ENCODE peak calls at places on chromosome 9, in five cellular contexts. C, F, M, A and W are unnamed samples.

GRCh38 chr9:95313010-95313498 is 4.5 kb downstream of the FANCC start:
- DNase-seq in C (peak; percentile 74), M (peak; percentile 43), A (peak; percentile 62), F (no peak), W (no peak)

GRCh38 chr9:123679330-123679987 is 250.5 kb downstream of the DENND1A start:
- DNase-seq in A (no peak), F (no peak), M (no peak), C (no peak), W (no peak)

GRCh38 chr9:21689851-21690250 is 112.6 kb upstream of the MTAP start:
- DNase-seq in C (no peak), M (no peak), A (no peak), F (no peak), W (no peak)

GRCh38 chr9:37350486-37351190 is 71.9 kb upstream of the GRHPR start:
- DNase-seq in C (no peak), F (no peak), A (no peak), M (no peak), W (no peak)

GRCh38 chr9:131116281-131117101 is 8.9 kb upstream of the NUP214 start:
- DNase-seq in F (no peak), A (no peak), M (no peak), C (no peak), W (no peak)

GRCh38 chr9:87783180-87783579 is 57.3 kb downstream of the CTSL start:
- DNase-seq in A (no peak), M (no peak), C (no peak), F (no peak), W (no peak)

GRCh38 chr9:6090272-6090671 is 74.8 kb upstream of the RANBP6 start:
- DNase-seq in M (no peak), C (no peak), A (no peak), F (no peak), W (no peak)

GRCh38 chr9:3534614-3535404 is 9.0 kb upstream of the RFX3 start:
- DNase-seq in C (no peak), M (no peak), A (no peak), F (no peak), W (no peak)

GRCh38 chr9:89137548-89138462 is 40.8 kb downstream of the SHC3 start:
- DNase-seq in F (no peak), M (peak; percentile 45), A (peak; percentile 76), C (peak; percentile 50), W (no peak)

GRCh38 chr9:99680191-99680590 is 141.5 kb upstream of the NR4A3 start:
- DNase-seq in A (no peak), C (no peak), M (no peak), F (no peak), W (no peak)

GRCh38 chr9:108517591-108518365 is 338.0 kb downstream of the ACTL7B start:
- DNase-seq in M (no peak), A (no peak), C (no peak), F (no peak), W (no peak)

DNA sequence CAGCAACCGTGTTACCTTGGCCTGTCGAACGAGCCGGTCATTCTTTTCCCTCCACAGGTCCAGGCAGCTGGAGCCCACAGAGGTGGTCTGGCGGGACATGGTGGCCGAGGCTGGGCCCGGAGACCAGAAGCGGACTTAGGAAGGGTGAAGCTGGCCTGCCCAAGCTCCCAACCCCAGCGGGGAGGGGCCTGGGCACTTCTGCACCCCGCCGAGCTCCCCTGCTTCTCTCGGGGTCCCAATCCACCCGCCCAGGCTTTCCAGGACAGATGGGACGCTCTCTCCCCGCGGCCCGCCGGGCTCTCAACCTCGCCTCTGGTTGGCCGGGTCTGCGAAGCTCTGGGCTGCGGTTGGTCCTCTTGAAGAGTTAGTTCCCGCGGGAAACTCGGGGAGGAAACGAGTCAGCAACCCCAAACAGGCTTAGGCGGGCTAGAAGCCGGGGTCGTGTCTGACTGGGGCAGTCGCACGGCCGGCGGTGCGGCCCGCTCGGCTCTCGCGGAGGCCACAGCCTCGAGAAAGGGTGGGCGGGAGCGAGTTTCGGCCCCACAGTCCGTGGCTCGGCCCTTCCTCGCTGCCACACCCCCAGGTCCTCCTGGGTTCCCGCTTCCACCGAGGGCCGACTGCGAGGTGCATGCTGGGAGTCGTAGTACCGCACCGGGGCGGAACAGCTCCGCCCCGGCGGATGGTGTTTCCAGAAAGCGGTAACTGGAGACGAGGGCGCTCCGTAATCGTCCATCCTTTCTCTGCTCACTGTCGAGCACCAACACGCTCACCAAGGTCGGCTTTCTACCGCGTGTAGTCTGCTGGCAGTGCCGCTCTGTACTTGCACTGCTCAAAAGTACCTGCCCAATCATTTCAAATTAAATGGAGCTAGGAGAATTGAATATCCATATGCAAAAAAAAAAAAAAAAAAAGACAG is at the start of gene FANCG:
- DNase-seq in C (peak; percentile 92), A (peak; percentile 94), F (peak; percentile 95), M (peak; percentile 90), W (peak; percentile 83)
- TF ChIP-seq CTCF in C (no peak), A (no peak), F (peak; percentile 8), M (no peak), W (no peak)

GRCh38 chr9:127358770-127359169 is 38.2 kb upstream of the SLC2A8 start:
- DNase-seq in M (no peak), A (no peak), F (no peak), C (no peak), W (no peak)

GRCh38 chr9:127361561-127361960 is 35.4 kb upstream of the SLC2A8 start:
- DNase-seq in A (no peak), F (no peak), C (no peak), M (no peak), W (no peak)

GRCh38 chr9:127360205-127360604 is 36.8 kb upstream of the SLC2A8 start:
- DNase-seq in M (no peak), C (no peak), F (no peak), A (no peak), W (no peak)

GRCh38 chr9:127362829-127363228 is 34.1 kb upstream of the SLC2A8 start:
- DNase-seq in A (no peak), C (no peak), M (no peak), F (no peak), W (no peak)

DNA sequence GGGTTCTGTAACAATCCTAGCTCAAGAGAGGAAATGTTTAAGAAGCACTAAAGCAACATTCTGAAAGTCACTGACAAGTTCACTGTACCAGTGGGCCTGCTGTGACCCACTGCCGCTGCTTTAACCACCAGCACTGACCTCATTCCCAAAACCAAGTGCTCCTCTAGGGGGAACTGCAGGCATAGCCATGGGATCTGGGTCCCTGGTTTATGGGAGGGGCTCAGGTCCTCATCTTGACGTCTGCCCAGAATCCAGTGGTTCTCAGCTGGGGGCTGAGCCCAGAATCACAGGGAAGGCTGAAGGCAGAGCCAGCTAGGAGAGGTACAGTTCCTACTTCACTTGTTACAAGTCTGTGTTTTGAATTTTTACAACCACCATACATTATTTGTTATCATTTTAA is 36.1 kb upstream of the SLC2A8 start:
- DNase-seq in A (no peak), C (no peak), M (no peak), F (no peak), W (no peak)
- TF ChIP-seq CTCF in A (no peak), C (no peak), M (no peak), F (peak; percentile 28), W (no peak)

GRCh38 chr9:134059188-134059641 is 8.6 kb downstream of the BRD3 start:
- DNase-seq in F (no peak), C (no peak), M (no peak), A (peak; percentile 40), W (no peak)

GRCh38 chr9:134057751-134058701 is 9.8 kb downstream of the BRD3 start:
- DNase-seq in M (no peak), F (no peak), C (no peak), A (peak; percentile 57), W (peak; percentile 38)

GRCh38 chr9:134057311-134057665 is 10.5 kb downstream of the BRD3 start:
- DNase-seq in M (no peak), F (no peak), A (peak; percentile 55), C (no peak), W (peak; percentile 37)

GRCh38 chr9:134059661-134060395 is 8.0 kb downstream of the BRD3 start:
- DNase-seq in M (peak; percentile 23), F (no peak), C (no peak), A (peak; percentile 67), W (peak; percentile 81)

GRCh38 chr9:134058716-134059115 is 9.1 kb downstream of the BRD3 start:
- DNase-seq in C (no peak), F (no peak), A (peak; percentile 43), M (no peak), W (peak; percentile 37)
- TF ChIP-seq CTCF in C (no peak), F (no peak), A (no peak), M (peak; percentile 10), W (no peak)

DNA sequence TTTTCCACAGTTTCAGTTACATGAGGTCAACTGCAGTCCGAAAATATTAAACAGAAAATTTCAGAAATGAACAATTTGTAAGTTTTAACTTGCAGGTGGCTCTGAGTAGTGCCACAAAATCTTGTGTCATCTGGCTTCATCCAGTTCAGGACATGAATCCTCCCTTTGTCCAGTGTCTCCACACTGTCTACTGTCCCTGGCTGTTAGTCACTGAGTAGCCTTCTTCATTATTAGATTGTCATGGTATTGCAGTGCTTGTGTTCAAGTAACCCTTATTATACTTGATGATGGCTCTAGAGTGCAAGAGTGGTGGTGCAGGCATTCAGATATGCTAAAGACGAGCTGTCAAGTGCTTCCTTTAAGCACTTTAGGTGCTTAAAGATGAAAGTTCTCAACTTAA is 65.3 kb downstream of the CFAP95 start:
- DNase-seq in F (no peak), M (no peak), A (no peak), C (no peak), W (no peak)
- TF ChIP-seq CTCF in F (no peak), M (no peak), A (no peak), C (no peak), W (no peak)

DNA sequence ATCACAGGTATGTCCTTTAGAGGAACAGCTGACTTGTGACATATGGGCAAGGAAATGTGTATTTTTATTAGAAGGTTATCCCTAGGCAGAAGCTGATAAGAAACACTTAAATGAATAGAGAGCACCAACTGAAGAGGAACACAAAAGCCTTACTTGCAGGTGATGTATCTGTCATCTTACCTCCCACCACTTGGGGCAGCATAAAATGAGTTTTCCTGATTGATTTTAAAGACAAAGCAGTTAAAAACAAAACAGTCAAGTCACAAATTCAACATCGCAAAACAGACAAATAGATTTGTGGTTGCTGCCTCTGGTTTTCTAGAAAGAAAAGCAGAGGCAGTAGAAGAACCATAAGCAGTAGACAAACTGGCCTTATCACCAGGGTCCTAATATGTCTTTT is 302.4 kb upstream of the ZNF462 start:
- DNase-seq in C (no peak), F (no peak), M (no peak), A (no peak), W (no peak)
- TF ChIP-seq CTCF in C (no peak), F (peak; percentile 25), M (no peak), A (no peak), W (peak; percentile 18)

GRCh38 chr9:79769476-79770275 is 197.9 kb downstream of the TLE4 start:
- DNase-seq in F (no peak), M (no peak), A (no peak), C (no peak), W (no peak)
- TF ChIP-seq CTCF in F (no peak), M (no peak), A (no peak), C (no peak), W (no peak)